ENCODE peak calls at places on chromosomes 4 and X, in ten cellular contexts. M, S, C, E, N, W, B, Y, I and D are unnamed samples.
A peak's percentile ranks its signal among the peaks of the same experiment; 100 is the strongest.

GRCh38 chrX:111543212-111543762 is 31.8 kb downstream of the SERTM2 start:
- DNase-seq in M (no peak), S (no peak), C (no peak), E (no peak), N (no peak), W (no peak), B (no peak), Y (no peak), I (no peak), D (no peak)

GRCh38 chr4:150325872-150326271 is 247.6 kb downstream of the DCLK2 start:
- DNase-seq in M (no peak), S (no peak), C (no peak), E (no peak), N (no peak), W (no peak), B (no peak), Y (no peak), I (no peak), D (no peak)

GRCh38 chrX:24298191-24298590 is 15.7 kb downstream of the SUPT20HL2 start:
- DNase-seq in M (no peak), S (no peak), C (no peak), E (peak; percentile 13), N (no peak), W (no peak), B (no peak), Y (no peak), I (peak; percentile 28), D (no peak)

GRCh38 chr4:105555409-105555808 is 3.0 kb downstream of the ARHGEF38 start:
- DNase-seq in M (no peak), S (no peak), C (no peak), E (no peak), N (no peak), W (no peak), B (no peak), Y (peak; percentile 36), I (no peak), D (no peak)

GRCh38 chr4:80412322-80412721 is 76.8 kb downstream of the CFAP299 start:
- DNase-seq in M (no peak), S (no peak), C (no peak), E (no peak), N (no peak), W (no peak), B (no peak), Y (no peak), I (no peak), D (no peak)

GRCh38 chrX:97843200-97843811 is 959.6 kb downstream of the RPA4 start:
- DNase-seq in M (no peak), S (no peak), C (no peak), E (no peak), N (peak; percentile 38), W (no peak), B (no peak), Y (no peak), I (no peak), D (no peak)

GRCh38 chr4:82371398-82371972 is 2.3 kb downstream of the HNRNPD start:
- DNase-seq in M (no peak), S (no peak), C (no peak), E (no peak), N (no peak), W (no peak), B (no peak), Y (no peak), I (peak; percentile 41), D (no peak)

GRCh38 chrX:45714864-45715263 is 514.2 kb upstream of the DIPK2B start:
- DNase-seq in M (no peak), S (no peak), C (no peak), E (no peak), N (no peak), W (no peak), B (no peak), Y (peak; percentile 67), I (peak; percentile 89), D (no peak)

GRCh38 chr4:83929550-83929949 is 393.6 kb downstream of the GPAT3 start:
- DNase-seq in M (no peak), S (no peak), C (no peak), E (no peak), N (no peak), W (no peak), B (no peak), Y (no peak), I (no peak), D (no peak)